ENCODE peak calls at places on chromosome 13, in four cellular contexts. I, B, X and Z are unnamed samples.

GRCh38 chr13:42814868-42815267 is 33.5 kb downstream of the FAM216B start:
- DNase-seq in B (no peak), X (no peak), I (no peak), Z (no peak)

GRCh38 chr13:40993987-40994386 is 25.1 kb downstream of the ELF1 start:
- DNase-seq in X (no peak), B (no peak), I (no peak), Z (no peak)

GRCh38 chr13:99346328-99347070 is 39.3 kb upstream of the GPR183 start:
- DNase-seq in I (no peak), X (no peak), B (no peak), Z (no peak)

GRCh38 chr13:68810660-68811059 is 1297.0 kb upstream of the ATXN8OS start:
- DNase-seq in X (no peak), I (no peak), B (no peak), Z (no peak)

GRCh38 chr13:113176822-113177221 is 18.4 kb downstream of the PROZ start:
- DNase-seq in B (no peak), X (no peak), I (no peak), Z (no peak)

GRCh38 chr13:49216334-49216733 is 3.8 kb upstream of the MLNR start:
- DNase-seq in B (no peak), I (no peak), X (no peak), Z (no peak)

GRCh38 chr13:106373989-106374572 is 161.4 kb downstream of the EFNB2 start:
- DNase-seq in X (no peak), I (no peak), B (no peak), Z (no peak)

GRCh38 chr13:107600986-107601385 is 614.4 kb downstream of the LIG4 start:
- DNase-seq in B (no peak), I (no peak), X (no peak), Z (no peak)

GRCh38 chr13:67549331-67549730 is 319.2 kb upstream of the PCDH9 start:
- DNase-seq in B (no peak), X (no peak), I (no peak), Z (no peak)

GRCh38 chr13:51913421-51914136 is 51.8 kb downstream of the CCDC70 start:
- DNase-seq in B (peak), X (no peak), I (peak), Z (no peak)

GRCh38 chr13:74217816-74218215 is 83.6 kb upstream of the KLF12 start:
- DNase-seq in B (no peak), X (no peak), I (no peak), Z (no peak)

GRCh38 chr13:24271611-24272451 is 37.5 kb upstream of the C1QTNF9 start:
- DNase-seq in I (peak), B (no peak), X (no peak), Z (peak)

GRCh38 chr13:97116754-97117153 is 105.4 kb upstream of the MBNL2 start:
- DNase-seq in I (peak), X (no peak), B (no peak), Z (no peak)

GRCh38 chr13:20428666-20429644 is 96.7 kb downstream of the CRYL1 start:
- DNase-seq in B (no peak), X (no peak), I (no peak), Z (no peak)

GRCh38 chr13:25446261-25446660 is 74.5 kb downstream of the ATP8A2 start:
- DNase-seq in I (no peak), X (no peak), B (no peak), Z (no peak)

GRCh38 chr13:55999709-56000108 is 1141.0 kb upstream of the PRR20A start:
- DNase-seq in I (no peak), X (no peak), B (peak), Z (no peak)

GRCh38 chr13:50420720-50421456 is 405.6 kb downstream of the KCNRG start:
- DNase-seq in I (no peak), X (no peak), B (no peak), Z (no peak)

GRCh38 chr13:111919826-111920225 is 147.1 kb upstream of the SOX1 start:
- DNase-seq in B (no peak), I (no peak), X (no peak), Z (no peak)

GRCh38 chr13:59722580-59722900 is 441.2 kb downstream of the DIAPH3 start:
- DNase-seq in B (no peak), I (no peak), X (no peak), Z (no peak)

GRCh38 chr13:47548294-47548825 is 452.7 kb downstream of the SUCLA2 start:
- DNase-seq in X (no peak), I (no peak), B (no peak), Z (no peak)

GRCh38 chr13:47611664-47612288 is 389.3 kb downstream of the SUCLA2 start:
- DNase-seq in X (no peak), B (no peak), I (no peak), Z (no peak)

GRCh38 chr13:62357887-62358645 is 942.4 kb upstream of the PCDH20 start:
- DNase-seq in I (no peak), X (no peak), B (peak), Z (peak)

GRCh38 chr13:102913924-102914628 is 68.2 kb downstream of the ERCC5 start:
- DNase-seq in B (no peak), I (no peak), X (no peak), Z (no peak)

GRCh38 chr13:113660066-113660465 is 2.1 kb upstream of the ATP4B start:
- DNase-seq in B (no peak), I (no peak), X (peak), Z (no peak)

GRCh38 chr13:41302743-41303142 is 8.3 kb upstream of the NAA16 start:
- DNase-seq in I (no peak), B (no peak), X (no peak), Z (no peak)

GRCh38 chr13:73610799-73611592 is 523.2 kb downstream of the KLF12 start:
- DNase-seq in B (no peak), X (no peak), I (no peak), Z (no peak)

GRCh38 chr13:93249259-93249917 is 22.8 kb downstream of the GPC6 start:
- DNase-seq in B (no peak), X (no peak), I (no peak), Z (no peak)

GRCh38 chr13:106083620-106084350 is 451.7 kb downstream of the EFNB2 start:
- DNase-seq in I (peak), X (no peak), B (peak), Z (no peak)

GRCh38 chr13:40206241-40207109 is 460.0 kb downstream of the FOXO1 start:
- DNase-seq in B (no peak), X (no peak), I (no peak), Z (no peak)

GRCh38 chr13:37540228-37540627 is 58.3 kb downstream of the POSTN start:
- DNase-seq in X (no peak), I (no peak), B (no peak), Z (no peak)

GRCh38 chr13:109743706-109744453 is 42.5 kb downstream of the IRS2 start:
- DNase-seq in X (peak), B (peak), I (no peak), Z (no peak)

GRCh38 chr13:39655041-39655568 is 357 bp upstream of the COG6 start:
- DNase-seq in I (no peak), B (no peak), X (no peak), Z (no peak)

GRCh38 chr13:49288458-49288857 is 40.7 kb downstream of the CDADC1 start:
- DNase-seq in X (no peak), B (no peak), I (no peak), Z (no peak)

DNA sequence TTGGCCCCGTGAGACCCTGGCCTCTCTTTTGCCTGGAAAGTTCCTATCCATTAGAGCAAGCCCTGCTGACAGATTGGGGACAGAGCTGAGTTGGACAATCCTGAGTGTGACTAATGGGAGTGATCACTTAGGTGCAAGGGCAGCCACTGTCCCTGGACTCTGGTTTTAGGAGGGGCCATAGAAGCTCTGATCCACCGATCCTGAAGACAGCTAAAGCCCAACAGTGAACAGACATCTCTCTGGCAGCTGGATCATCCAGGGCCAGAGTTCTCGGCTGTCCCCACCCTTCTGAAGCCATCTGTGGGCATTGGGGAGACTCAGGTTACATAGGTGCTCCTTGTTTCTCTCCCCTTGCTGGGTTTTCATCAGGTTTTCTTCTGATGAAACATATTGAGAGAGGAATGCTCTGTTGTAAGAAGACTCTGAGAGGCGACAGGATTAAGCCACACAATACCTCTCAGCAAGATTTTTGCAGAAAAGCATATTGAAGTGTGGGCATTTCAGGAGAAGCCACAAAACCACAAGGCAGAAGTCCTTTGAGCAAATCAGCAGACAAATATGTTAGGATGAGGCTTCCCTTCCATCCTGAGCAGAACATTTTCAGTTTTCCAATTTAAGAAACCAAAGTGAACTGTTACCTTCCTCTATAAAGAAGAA is 288.0 kb upstream of the MAB21L1 start:
- DNase-seq in B (no peak), I (no peak), X (no peak), Z (no peak)
- TF ChIP-seq CTCF in B (no peak), I (no peak), X (no peak), Z (no peak)

GRCh38 chr13:88459335-88459734 is 788.2 kb downstream of the SLITRK5 start:
- DNase-seq in X (no peak), B (no peak), I (no peak), Z (no peak)

GRCh38 chr13:88461272-88462009 is 790.3 kb downstream of the SLITRK5 start:
- DNase-seq in I (no peak), B (no peak), X (no peak), Z (no peak)

GRCh38 chr13:88464851-88465250 is 793.7 kb downstream of the SLITRK5 start:
- DNase-seq in I (no peak), X (no peak), B (no peak), Z (no peak)
- TF ChIP-seq CTCF in I (no peak), X (no peak), B (no peak), Z (no peak)

GRCh38 chr13:85798999-85799646 is at the start of gene SLITRK6:
- DNase-seq in I (no peak), B (peak), X (no peak), Z (no peak)
- TF ChIP-seq CTCF in I (no peak), B (no peak), X (no peak), Z (no peak)

GRCh38 chr13:36512771-36513170 is 80.5 kb downstream of the CCNA1 start:
- DNase-seq in X (no peak), B (no peak), I (no peak), Z (no peak)

GRCh38 chr13:36509369-36509768 is 77.1 kb downstream of the CCNA1 start:
- DNase-seq in I (no peak), X (no peak), B (peak), Z (no peak)
- TF ChIP-seq CTCF in I (no peak), X (peak), B (no peak), Z (peak)

GRCh38 chr13:33126909-33127607 is 110.8 kb downstream of the KL start:
- DNase-seq in B (no peak), I (no peak), X (no peak), Z (no peak)
- TF ChIP-seq CTCF in B (no peak), I (no peak), X (no peak), Z (no peak)

DNA sequence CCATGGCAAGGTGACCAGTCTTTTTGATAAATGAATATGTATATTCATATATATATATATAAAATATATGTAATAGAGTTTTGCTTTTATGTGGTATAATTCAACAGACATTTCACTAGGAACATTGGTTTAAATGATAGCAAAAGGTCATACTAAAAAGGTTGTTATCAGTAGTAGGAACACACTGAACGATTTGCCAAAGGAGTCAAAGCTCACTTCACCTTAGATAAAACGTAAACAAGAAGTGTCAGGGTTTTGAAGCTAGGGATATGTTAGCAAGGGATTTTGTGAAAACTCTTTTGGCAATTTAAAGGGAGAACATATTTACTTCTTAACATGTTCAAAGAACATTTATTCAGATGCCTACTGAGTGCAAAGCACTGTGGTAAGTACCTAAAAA is 8.0 kb upstream of the HS6ST3 start:
- DNase-seq in I (no peak), X (no peak), B (no peak), Z (no peak)
- TF ChIP-seq CTCF in I (no peak), X (no peak), B (no peak), Z (no peak)

GRCh38 chr13:98144501-98145350 is 1.8 kb downstream of the FARP1 start:
- DNase-seq in I (no peak), B (peak), X (no peak), Z (peak)
- TF ChIP-seq CTCF in I (no peak), B (no peak), X (peak), Z (peak)

GRCh38 chr13:57925250-57925649 is 293.7 kb downstream of the PCDH17 start:
- DNase-seq in I (no peak), B (no peak), X (no peak), Z (no peak)
- TF ChIP-seq CTCF in I (no peak), B (no peak), X (peak), Z (no peak)

GRCh38 chr13:27665333-27665732 is 43.6 kb downstream of the POLR1D start:
- DNase-seq in I (no peak), X (no peak), B (no peak), Z (no peak)
- TF ChIP-seq CTCF in I (peak), X (peak), B (no peak), Z (peak)

DNA sequence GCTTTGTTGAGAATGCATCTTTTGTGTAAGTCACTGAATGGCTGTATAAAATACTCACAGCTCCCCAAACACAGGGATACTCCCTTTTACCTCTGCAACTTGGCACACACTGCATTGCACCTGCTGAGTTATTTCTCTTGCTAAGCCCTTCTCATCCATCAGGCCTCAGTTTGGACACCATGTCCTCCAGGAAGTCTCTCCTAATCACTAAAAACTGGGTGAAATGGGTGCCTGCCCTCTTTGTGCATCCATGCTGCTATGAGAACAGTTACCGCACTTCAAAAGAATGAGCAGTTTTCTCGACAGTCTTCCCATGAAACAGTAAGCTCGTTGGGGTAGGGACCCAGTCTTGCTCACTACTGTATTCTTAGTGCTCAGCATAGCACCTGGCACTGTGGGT is 4.6 kb upstream of the SLC25A30 start:
- DNase-seq in I (no peak), X (no peak), B (no peak), Z (no peak)
- TF ChIP-seq CTCF in I (no peak), X (no peak), B (no peak), Z (no peak)